ENCODE peak calls at places on chromosomes 4 and X, in four cellular contexts. One of them, this sample, is unnamed.

GRCh38 chrX:71919436-71919835 is 8.8 kb downstream of the NHSL2 start:
- DNase-seq in HepG2: no peak
- DNase-seq in type B pancreatic cell: no peak
- DNase-seq in Calu3: no peak
- DNase-seq in this sample: no peak

GRCh38 chrX:13938053-13938765 is 91.5 kb downstream of the GEMIN8 start:
- DNase-seq in HepG2: no peak
- DNase-seq in type B pancreatic cell: peak
- DNase-seq in Calu3: peak
- DNase-seq in this sample: no peak

GRCh38 chr4:25703731-25704388 is 48.2 kb downstream of the SLC34A2 start:
- DNase-seq in HepG2: no peak
- DNase-seq in type B pancreatic cell: no peak
- DNase-seq in Calu3: peak
- DNase-seq in this sample: no peak

GRCh38 chrX:70096052-70096451 is 33.8 kb downstream of the OTUD6A start:
- DNase-seq in HepG2: peak
- DNase-seq in type B pancreatic cell: no peak
- DNase-seq in Calu3: peak
- DNase-seq in this sample: no peak

GRCh38 chrX:94178145-94178790 is 504.3 kb downstream of the FAM133A start:
- DNase-seq in HepG2: no peak
- DNase-seq in type B pancreatic cell: no peak
- DNase-seq in Calu3: no peak
- DNase-seq in this sample: no peak

GRCh38 chr4:94714360-94714759 is 43.4 kb upstream of the BMPR1B start:
- DNase-seq in HepG2: no peak
- DNase-seq in type B pancreatic cell: no peak
- DNase-seq in Calu3: no peak
- DNase-seq in this sample: no peak

GRCh38 chrX:19824603-19825002 is 62.8 kb downstream of the SH3KBP1 start:
- DNase-seq in HepG2: no peak
- DNase-seq in type B pancreatic cell: no peak
- DNase-seq in Calu3: no peak
- DNase-seq in this sample: no peak

GRCh38 chr4:156705291-156705690 is 266.3 kb downstream of the PDGFC start:
- DNase-seq in HepG2: no peak
- DNase-seq in type B pancreatic cell: no peak
- DNase-seq in Calu3: no peak
- DNase-seq in this sample: no peak

GRCh38 chr4:97153042-97153441 is 990.2 kb downstream of the STPG2 start:
- DNase-seq in HepG2: peak
- DNase-seq in type B pancreatic cell: no peak
- DNase-seq in Calu3: no peak
- DNase-seq in this sample: no peak

GRCh38 chr4:154559141-154559841 is 3.5 kb upstream of the FGB start:
- DNase-seq in HepG2: peak
- DNase-seq in type B pancreatic cell: no peak
- DNase-seq in Calu3: peak
- DNase-seq in this sample: no peak

GRCh38 chr4:121777625-121778024 is 12.7 kb upstream of the SMIM43 start:
- DNase-seq in HepG2: no peak
- DNase-seq in type B pancreatic cell: no peak
- DNase-seq in Calu3: no peak
- DNase-seq in this sample: no peak

GRCh38 chr4:3749081-3749480 is 17.1 kb upstream of the ADRA2C start:
- DNase-seq in HepG2: no peak
- DNase-seq in type B pancreatic cell: no peak
- DNase-seq in Calu3: no peak
- DNase-seq in this sample: no peak

GRCh38 chr4:153161599-153161971 is 42.7 kb upstream of the TRIM2 start:
- DNase-seq in HepG2: no peak
- DNase-seq in type B pancreatic cell: no peak
- DNase-seq in Calu3: no peak
- DNase-seq in this sample: no peak

GRCh38 chr4:169251291-169252235 is 19.2 kb downstream of the SH3RF1 start:
- DNase-seq in HepG2: peak
- DNase-seq in type B pancreatic cell: no peak
- DNase-seq in Calu3: peak
- DNase-seq in this sample: no peak

GRCh38 chrX:54995621-54996020 is 1.6 kb upstream of the PFKFB1 start:
- DNase-seq in HepG2: no peak
- DNase-seq in type B pancreatic cell: no peak
- DNase-seq in Calu3: no peak
- DNase-seq in this sample: no peak

GRCh38 chr4:83855044-83855443 is 319.1 kb downstream of the GPAT3 start:
- DNase-seq in HepG2: peak
- DNase-seq in type B pancreatic cell: no peak
- DNase-seq in Calu3: peak
- DNase-seq in this sample: no peak

GRCh38 chr4:174794706-174795105 is 34.3 kb downstream of the GLRA3 start:
- DNase-seq in HepG2: no peak
- DNase-seq in type B pancreatic cell: no peak
- DNase-seq in Calu3: peak
- DNase-seq in this sample: no peak

GRCh38 chr4:36243355-36244256 is 708 bp downstream of the ARAP2 start:
- DNase-seq in HepG2: no peak
- DNase-seq in type B pancreatic cell: peak
- DNase-seq in Calu3: peak
- DNase-seq in this sample: peak

DNA sequence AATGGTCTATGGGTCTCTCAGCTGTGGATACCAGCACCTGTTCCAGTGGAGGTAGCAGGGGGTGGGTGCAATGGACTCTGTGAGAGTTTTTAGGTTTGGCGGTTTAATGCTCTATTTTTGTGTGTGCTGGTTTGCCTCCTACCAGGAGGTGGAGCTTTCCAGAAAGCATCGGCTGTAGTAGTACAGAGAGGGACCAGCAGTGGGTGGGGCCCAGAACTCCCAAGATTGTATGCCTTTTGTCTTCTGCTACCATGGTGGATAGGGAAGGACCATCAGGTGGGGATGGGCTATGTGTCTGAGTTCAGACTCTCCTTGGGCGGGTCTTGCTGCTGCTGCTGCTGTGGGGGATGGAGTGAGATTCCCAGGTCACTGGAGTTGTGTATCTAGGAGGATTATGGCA is 557.2 kb upstream of the GRID2 start:
- DNase-seq in HepG2: no peak
- DNase-seq in type B pancreatic cell: no peak
- DNase-seq in Calu3: no peak
- DNase-seq in this sample: no peak
- TF ChIP-seq CTCF in HepG2: no peak
- TF ChIP-seq CTCF in type B pancreatic cell: no peak
- TF ChIP-seq CTCF in Calu3: no peak
- TF ChIP-seq CTCF in this sample: no peak

DNA sequence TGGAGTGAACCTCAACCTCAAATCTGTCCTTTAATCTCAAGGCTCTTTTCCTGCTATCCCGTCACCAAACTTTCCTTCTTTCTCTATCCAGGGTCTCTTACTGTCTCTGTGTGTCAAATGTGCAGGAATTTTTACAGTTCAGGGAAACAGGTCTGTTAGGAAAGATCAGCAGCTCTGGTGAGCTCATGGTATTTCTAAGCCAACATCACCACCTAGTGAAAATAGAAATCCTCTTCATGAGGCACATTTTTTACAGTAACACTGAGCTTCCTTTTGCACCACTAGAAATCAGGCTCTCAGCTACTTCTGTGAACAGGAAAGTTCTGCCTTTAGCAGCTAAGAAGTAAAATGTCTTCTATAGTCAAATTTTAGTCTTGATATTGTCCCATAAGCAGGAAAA is 39.6 kb downstream of the NUDT11 start:
- DNase-seq in HepG2: peak
- DNase-seq in type B pancreatic cell: no peak
- DNase-seq in Calu3: no peak
- DNase-seq in this sample: no peak
- TF ChIP-seq CTCF in HepG2: peak
- TF ChIP-seq CTCF in type B pancreatic cell: peak
- TF ChIP-seq CTCF in Calu3: no peak
- TF ChIP-seq CTCF in this sample: no peak

GRCh38 chrX:40539214-40540142 is 41.3 kb upstream of the ATP6AP2 start:
- DNase-seq in HepG2: no peak
- DNase-seq in type B pancreatic cell: no peak
- DNase-seq in Calu3: peak
- DNase-seq in this sample: peak
- TF ChIP-seq CTCF in HepG2: peak
- TF ChIP-seq CTCF in type B pancreatic cell: peak
- TF ChIP-seq CTCF in Calu3: no peak
- TF ChIP-seq CTCF in this sample: no peak

GRCh38 chr4:8278421-8279287 is 9.1 kb downstream of the HTRA3 start:
- DNase-seq in HepG2: no peak
- DNase-seq in type B pancreatic cell: no peak
- DNase-seq in Calu3: no peak
- DNase-seq in this sample: no peak

GRCh38 chr4:8275511-8275910 is 6.0 kb downstream of the HTRA3 start:
- DNase-seq in HepG2: no peak
- DNase-seq in type B pancreatic cell: no peak
- DNase-seq in Calu3: no peak
- DNase-seq in this sample: no peak

GRCh38 chr4:8278009-8278395 is 8.4 kb downstream of the HTRA3 start:
- DNase-seq in HepG2: no peak
- DNase-seq in type B pancreatic cell: no peak
- DNase-seq in Calu3: no peak
- DNase-seq in this sample: no peak

GRCh38 chr4:8276358-8277240 is 7.0 kb downstream of the HTRA3 start:
- DNase-seq in HepG2: no peak
- DNase-seq in type B pancreatic cell: no peak
- DNase-seq in Calu3: no peak
- DNase-seq in this sample: no peak

GRCh38 chr4:8277356-8278008 is 7.9 kb downstream of the HTRA3 start:
- DNase-seq in HepG2: no peak
- DNase-seq in type B pancreatic cell: no peak
- DNase-seq in Calu3: no peak
- DNase-seq in this sample: no peak
- TF ChIP-seq CTCF in HepG2: peak
- TF ChIP-seq CTCF in type B pancreatic cell: no peak
- TF ChIP-seq CTCF in Calu3: no peak
- TF ChIP-seq CTCF in this sample: no peak

GRCh38 chrX:129755779-129756650 is 17.2 kb downstream of the XPNPEP2 start:
- DNase-seq in HepG2: no peak
- DNase-seq in type B pancreatic cell: no peak
- DNase-seq in Calu3: no peak
- DNase-seq in this sample: no peak
- TF ChIP-seq CTCF in HepG2: peak
- TF ChIP-seq CTCF in type B pancreatic cell: no peak
- TF ChIP-seq CTCF in Calu3: no peak
- TF ChIP-seq CTCF in this sample: no peak

DNA sequence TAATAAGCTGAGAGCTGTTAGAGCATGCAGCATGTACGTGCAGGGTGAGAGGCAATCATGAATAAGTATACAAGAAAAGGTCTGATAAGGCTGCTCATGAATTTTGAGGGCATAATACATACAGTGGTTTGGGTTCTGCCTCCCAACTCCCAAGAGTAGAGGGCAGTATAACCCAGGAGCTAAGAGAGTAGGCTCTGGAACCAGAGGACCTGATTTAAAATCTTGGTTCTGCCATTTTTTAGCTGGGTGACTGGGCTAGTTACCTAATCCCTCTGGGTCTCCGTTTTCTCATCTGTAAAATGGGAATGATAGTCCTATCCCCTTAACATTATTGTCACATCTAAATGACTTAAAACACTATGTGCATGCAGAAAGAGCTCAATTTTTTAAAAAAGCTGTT is 85.3 kb downstream of the LNX1 start:
- DNase-seq in HepG2: no peak
- DNase-seq in type B pancreatic cell: no peak
- DNase-seq in Calu3: no peak
- DNase-seq in this sample: no peak
- TF ChIP-seq CTCF in HepG2: peak
- TF ChIP-seq CTCF in type B pancreatic cell: no peak
- TF ChIP-seq CTCF in Calu3: no peak
- TF ChIP-seq CTCF in this sample: no peak

GRCh38 chr4:96035727-96036126 is 195.8 kb downstream of the PDHA2 start:
- DNase-seq in HepG2: no peak
- DNase-seq in type B pancreatic cell: no peak
- DNase-seq in Calu3: peak
- DNase-seq in this sample: no peak
- TF ChIP-seq CTCF in HepG2: no peak
- TF ChIP-seq CTCF in type B pancreatic cell: peak
- TF ChIP-seq CTCF in Calu3: no peak
- TF ChIP-seq CTCF in this sample: no peak

GRCh38 chrX:15598031-15598430 is 2.7 kb downstream of the ACE2 start:
- DNase-seq in HepG2: no peak
- DNase-seq in type B pancreatic cell: no peak
- DNase-seq in Calu3: no peak
- DNase-seq in this sample: no peak

GRCh38 chrX:15600071-15600470 is 689 bp downstream of the ACE2 start:
- DNase-seq in HepG2: no peak
- DNase-seq in type B pancreatic cell: no peak
- DNase-seq in Calu3: no peak
- DNase-seq in this sample: no peak

DNA sequence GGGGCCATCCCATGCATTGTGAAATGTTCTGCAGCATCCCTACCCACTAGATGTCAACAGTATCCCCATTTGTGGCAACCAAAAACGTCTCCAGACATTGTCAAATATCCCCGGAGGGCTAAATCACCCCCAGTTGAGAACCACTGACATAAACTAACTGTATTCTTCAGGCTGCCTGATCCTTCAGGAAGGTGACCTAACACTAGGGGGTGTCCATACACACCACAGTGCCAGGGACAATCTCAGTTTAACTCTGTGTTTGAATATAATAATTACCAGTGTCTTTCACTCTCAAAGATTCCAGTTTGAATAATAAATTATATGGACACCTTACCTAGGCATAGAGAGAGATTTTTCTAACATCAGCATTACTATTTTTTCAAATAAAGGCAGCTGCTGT is 6.4 kb downstream of the ACE2 start:
- DNase-seq in HepG2: no peak
- DNase-seq in type B pancreatic cell: no peak
- DNase-seq in Calu3: no peak
- DNase-seq in this sample: no peak
- TF ChIP-seq CTCF in HepG2: peak
- TF ChIP-seq CTCF in type B pancreatic cell: peak
- TF ChIP-seq CTCF in Calu3: peak
- TF ChIP-seq CTCF in this sample: no peak